ENCODE peak calls at places on chromosomes 11 and 22, in four cellular contexts. T is fibroblast of pulmonary artery, N is glutamatergic neuron, B is upper lobe of right lung. E is an unnamed sample.

GRCh38 chr11:116976941-116977570 is 121.2 kb downstream of the SIK3 start:
- DNase-seq in N (no peak), T (peak), B (no peak), E (no peak)

GRCh38 chr11:105296386-105296785 is 156.8 kb upstream of the CARD18 start:
- DNase-seq in N (no peak), T (no peak), B (no peak), E (no peak)

GRCh38 chr11:22920939-22921565 is 60.8 kb upstream of the CCDC179 start:
- DNase-seq in N (no peak), T (peak), B (no peak), E (peak)

GRCh38 chr22:49733631-49734030 is 94.0 kb downstream of the BRD1 start:
- DNase-seq in N (no peak), B (no peak), T (no peak), E (no peak)

GRCh38 chr11:68213135-68213515 is at the start of gene KMT5B:
- DNase-seq in N (peak), B (peak), T (peak), E (peak)

GRCh38 chr11:109123811-109124787 is 297.9 kb upstream of the C11orf87 start:
- DNase-seq in T (peak), B (no peak), N (no peak), E (no peak)

GRCh38 chr11:34594603-34595002 is 26.3 kb upstream of the EHF start:
- DNase-seq in N (no peak), T (no peak), B (no peak), E (no peak)

GRCh38 chr22:50236731-50237409 is 8.0 kb downstream of the TUBGCP6 start:
- DNase-seq in N (peak), T (peak), B (no peak), E (no peak)

GRCh38 chr11:44130751-44131150 is 35.3 kb downstream of the EXT2 start:
- DNase-seq in N (no peak), B (no peak), T (no peak), E (no peak)
- TF ChIP-seq CTCF in N (no peak), B (no peak), T (no peak), E (no peak)

GRCh38 chr11:119481667-119482400 is 58.9 kb upstream of the THY1 start:
- DNase-seq in T (no peak), B (no peak), N (no peak), E (no peak)
- TF ChIP-seq CTCF in T (no peak), B (no peak), N (peak), E (no peak)

GRCh38 chr22:31230155-31230870 is 18.2 kb downstream of the LIMK2 start:
- DNase-seq in T (peak), B (no peak), N (no peak), E (no peak)

GRCh38 chr22:31229402-31230140 is 17.5 kb downstream of the LIMK2 start:
- DNase-seq in N (no peak), B (no peak), T (peak), E (no peak)

GRCh38 chr22:31233001-31233400 is 20.9 kb downstream of the LIMK2 start:
- DNase-seq in B (no peak), N (no peak), T (no peak), E (no peak)

GRCh38 chr22:31228425-31228824 is 16.3 kb downstream of the LIMK2 start:
- DNase-seq in B (no peak), N (no peak), T (no peak), E (no peak)

GRCh38 chr22:31230871-31231621 is 18.9 kb downstream of the LIMK2 start:
- DNase-seq in N (no peak), B (no peak), T (peak), E (no peak)
- TF ChIP-seq CTCF in N (no peak), B (peak), T (peak), E (peak)

DNA sequence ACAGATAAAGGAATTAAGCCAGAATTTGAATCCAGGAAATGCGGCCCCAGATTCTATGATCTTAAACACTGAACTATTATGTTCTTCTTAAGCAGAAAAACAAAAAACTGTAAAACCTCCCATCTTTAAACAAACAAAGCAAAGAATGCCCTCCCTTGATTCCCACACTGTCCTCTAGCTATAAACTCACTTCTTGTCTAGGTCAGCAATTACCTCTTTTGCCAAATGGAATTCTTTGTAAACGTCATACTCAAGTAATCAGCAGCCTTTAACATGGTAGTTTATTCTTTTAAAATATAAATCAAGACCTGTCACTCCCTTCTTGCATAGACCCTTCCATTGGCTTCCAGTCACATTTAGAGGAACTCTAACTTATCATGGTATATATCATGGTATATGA is 958.9 kb upstream of the CNTN5 start:
- DNase-seq in N (no peak), T (peak), B (no peak), E (no peak)
- TF ChIP-seq CTCF in N (no peak), T (no peak), B (no peak), E (no peak)

GRCh38 chr11:12393691-12394090 is 16.3 kb downstream of the PARVA start:
- DNase-seq in B (no peak), N (no peak), T (no peak), E (no peak)
- TF ChIP-seq CTCF in B (no peak), N (no peak), T (no peak), E (no peak)

GRCh38 chr11:110629594-110629993 is 82.6 kb downstream of the ARHGAP20 start:
- DNase-seq in T (no peak), B (peak), N (no peak), E (no peak)
- TF ChIP-seq CTCF in T (no peak), B (no peak), N (no peak), E (no peak)

GRCh38 chr11:129613076-129613475 is 202.6 kb upstream of the TMEM45B start:
- DNase-seq in N (no peak), B (no peak), T (peak), E (no peak)
- TF ChIP-seq CTCF in N (no peak), B (no peak), T (no peak), E (no peak)